ENCODE peak calls at places on chromosomes 5 and 9, in six cellular contexts. C, E, M, A, D and H are unnamed samples.

GRCh38 chr5:26828294-26828693 is 210.1 kb downstream of the CDH9 start:
- DNase-seq in C (no peak), E (no peak), M (no peak), A (no peak), D (no peak), H (no peak)

GRCh38 chr9:136411358-136411757 is 900 bp downstream of the PMPCA start:
- DNase-seq in C (no peak), E (no peak), M (no peak), A (no peak), D (no peak), H (no peak)

GRCh38 chr5:39543335-39543734 is 118.6 kb upstream of the DAB2 start:
- DNase-seq in C (no peak), E (no peak), M (no peak), A (no peak), D (no peak), H (no peak)

GRCh38 chr9:138118601-138119071 is 241.1 kb downstream of the CACNA1B start:
- DNase-seq in C (no peak), E (no peak), M (no peak), A (no peak), D (no peak), H (no peak)

GRCh38 chr9:1759009-1759408 is 256.1 kb upstream of the SMARCA2 start:
- DNase-seq in C (no peak), E (no peak), M (no peak), A (no peak), D (no peak), H (no peak)

GRCh38 chr9:137373611-137373980 is 49.4 kb downstream of the EXD3 start:
- DNase-seq in C (no peak), E (no peak), M (no peak), A (no peak), D (no peak), H (no peak)

GRCh38 chr5:92002875-92003274 is 619.8 kb upstream of the ARRDC3 start:
- DNase-seq in C (no peak), E (no peak), M (peak), A (no peak), D (peak), H (no peak)

GRCh38 chr9:7910426-7911015 is 110.9 kb upstream of the DMAC1 start:
- DNase-seq in C (no peak), E (peak), M (no peak), A (no peak), D (no peak), H (no peak)

GRCh38 chr9:113519401-113520108 is 56.0 kb downstream of the RGS3 start:
- DNase-seq in C (peak), E (no peak), M (no peak), A (no peak), D (peak), H (no peak)

GRCh38 chr5:81389015-81389414 is 4.9 kb downstream of the ACOT12 start:
- DNase-seq in C (no peak), E (no peak), M (no peak), A (no peak), D (no peak), H (no peak)

GRCh38 chr9:76452839-76453238 is 6.1 kb upstream of the GCNT1 start:
- DNase-seq in C (no peak), E (no peak), M (peak), A (no peak), D (no peak), H (no peak)

GRCh38 chr9:16341176-16341575 is 529.3 kb downstream of the BNC2 start:
- DNase-seq in C (no peak), E (no peak), M (peak), A (no peak), D (peak), H (no peak)

GRCh38 chr5:150710165-150710564 is 9.3 kb upstream of the RBM22 start:
- DNase-seq in C (peak), E (no peak), M (no peak), A (no peak), D (no peak), H (no peak)

GRCh38 chr9:4663956-4664355 is 1.9 kb downstream of the PLPP6 start:
- DNase-seq in C (no peak), E (no peak), M (no peak), A (no peak), D (no peak), H (no peak)

GRCh38 chr5:143837306-143837848 is 25.4 kb downstream of the HMHB1 start:
- DNase-seq in C (no peak), E (no peak), M (peak), A (peak), D (peak), H (peak)

GRCh38 chr5:113271753-113272454 is 162.9 kb downstream of the TSSK1B start:
- DNase-seq in C (no peak), E (no peak), M (no peak), A (no peak), D (no peak), H (no peak)

GRCh38 chr5:136174021-136174659 is 18.8 kb downstream of the SMIM32 start:
- DNase-seq in C (no peak), E (no peak), M (peak), A (peak), D (peak), H (peak)

GRCh38 chr9:115118471-115119156 is 657 bp upstream of the TNC start:
- DNase-seq in C (peak), E (peak), M (peak), A (peak), D (peak), H (peak)

GRCh38 chr9:133340256-133340655 is 4.3 kb upstream of the SURF6 start:
- DNase-seq in C (no peak), E (no peak), M (no peak), A (no peak), D (no peak), H (no peak)

GRCh38 chr9:114027159-114027895 is 50.8 kb downstream of the AMBP start:
- DNase-seq in C (no peak), E (no peak), M (no peak), A (no peak), D (no peak), H (no peak)

GRCh38 chr5:139784488-139784887 is 11.1 kb upstream of the PSD2 start:
- DNase-seq in C (no peak), E (no peak), M (no peak), A (no peak), D (no peak), H (no peak)

GRCh38 chr5:82364497-82364896 is 86.3 kb upstream of the RPS23 start:
- DNase-seq in C (peak), E (no peak), M (peak), A (no peak), D (no peak), H (no peak)

GRCh38 chr5:119341452-119342349 is 14.1 kb upstream of the TNFAIP8 start:
- DNase-seq in C (no peak), E (no peak), M (no peak), A (no peak), D (no peak), H (no peak)

GRCh38 chr5:160968480-160968879 is 116.5 kb upstream of the ATP10B start:
- DNase-seq in C (no peak), E (no peak), M (no peak), A (no peak), D (no peak), H (no peak)

GRCh38 chr9:2337602-2338001 is 284.0 kb upstream of the VLDLR start:
- DNase-seq in C (no peak), E (peak), M (no peak), A (no peak), D (no peak), H (no peak)

GRCh38 chr5:17113174-17113941 is 104.1 kb upstream of the BASP1 start:
- DNase-seq in C (peak), E (no peak), M (peak), A (peak), D (peak), H (no peak)

GRCh38 chr9:92147030-92147853 is 32.0 kb upstream of the SPTLC1 start:
- DNase-seq in C (peak), E (peak), M (peak), A (peak), D (peak), H (peak)

GRCh38 chr5:141508808-141509611 is 20.1 kb downstream of the PCDHGC5 start:
- DNase-seq in C (no peak), E (peak), M (peak), A (peak), D (peak), H (peak)

GRCh38 chr9:77841739-77842386 is 189.7 kb downstream of the GNAQ start:
- DNase-seq in C (no peak), E (no peak), M (no peak), A (no peak), D (no peak), H (no peak)
- TF ChIP-seq CTCF in C (no peak), E (peak), M (peak), A (peak), D (peak), H (no peak)

GRCh38 chr9:99167694-99168093 is 54.0 kb downstream of the ALG2 start:
- DNase-seq in C (no peak), E (no peak), M (no peak), A (no peak), D (no peak), H (no peak)

GRCh38 chr9:99172129-99173091 is 49.3 kb downstream of the ALG2 start:
- DNase-seq in C (no peak), E (no peak), M (no peak), A (no peak), D (no peak), H (no peak)

GRCh38 chr9:99169086-99169485 is 52.7 kb downstream of the ALG2 start:
- DNase-seq in C (no peak), E (no peak), M (no peak), A (no peak), D (no peak), H (no peak)

GRCh38 chr9:99171225-99172128 is 50.3 kb downstream of the ALG2 start:
- DNase-seq in C (no peak), E (no peak), M (no peak), A (no peak), D (no peak), H (no peak)

GRCh38 chr9:99169982-99170761 is 51.6 kb downstream of the ALG2 start:
- DNase-seq in C (no peak), E (no peak), M (no peak), A (no peak), D (no peak), H (no peak)
- TF ChIP-seq CTCF in C (no peak), E (no peak), M (no peak), A (no peak), D (no peak), H (no peak)

DNA sequence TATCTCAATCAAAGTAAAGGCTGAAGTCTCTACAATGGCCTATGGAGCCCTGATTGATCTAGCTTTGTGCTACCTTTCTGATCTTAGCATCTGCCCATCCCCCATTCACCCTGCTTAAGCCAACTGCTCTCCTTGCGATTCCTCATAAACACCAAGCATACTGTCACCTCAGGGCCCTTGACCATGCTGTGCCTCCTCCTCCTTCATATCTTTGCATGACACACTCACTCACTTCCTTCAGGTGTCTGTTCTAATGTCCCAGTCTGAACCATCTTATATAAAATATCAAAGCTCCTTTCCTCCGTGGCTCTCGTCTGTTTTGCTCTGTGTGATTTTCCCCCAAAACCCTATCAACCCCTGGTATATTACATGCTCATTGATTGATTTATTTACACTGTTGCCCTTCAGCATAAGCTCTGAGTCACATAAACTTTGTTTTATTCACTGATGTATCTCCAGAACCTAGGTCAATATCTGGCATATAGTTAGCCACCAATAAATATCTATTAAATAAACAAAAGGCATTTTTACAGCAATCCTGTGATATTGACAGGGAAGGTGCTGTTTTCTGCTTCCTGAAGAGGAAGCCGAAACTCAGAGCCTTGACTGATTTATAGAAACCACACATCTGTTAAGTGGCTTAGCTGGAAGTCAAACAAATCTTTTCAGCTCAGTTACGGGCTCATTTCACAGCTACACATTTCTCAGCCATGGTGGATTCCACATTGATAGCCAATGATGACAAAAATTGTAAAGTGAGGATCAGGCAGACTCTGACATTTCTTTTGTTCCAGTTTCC is 103.6 kb downstream of the BOD1 start:
- DNase-seq in C (no peak), E (no peak), M (no peak), A (no peak), D (no peak), H (no peak)
- TF ChIP-seq CTCF in C (no peak), E (no peak), M (no peak), A (no peak), D (no peak), H (no peak)

GRCh38 chr5:147782053-147783028 is at the start of gene JAKMIP2:
- DNase-seq in C (no peak), E (peak), M (peak), A (no peak), D (no peak), H (peak)
- TF ChIP-seq CTCF in C (no peak), E (no peak), M (no peak), A (no peak), D (no peak), H (no peak)

GRCh38 chr5:55507574-55507973 is 27.2 kb downstream of the PLPP1 start:
- DNase-seq in C (no peak), E (no peak), M (no peak), A (no peak), D (no peak), H (no peak)

GRCh38 chr5:55510523-55510880 is 24.3 kb downstream of the PLPP1 start:
- DNase-seq in C (no peak), E (no peak), M (no peak), A (no peak), D (no peak), H (no peak)

GRCh38 chr5:55509768-55510522 is 24.8 kb downstream of the PLPP1 start:
- DNase-seq in C (no peak), E (no peak), M (no peak), A (no peak), D (no peak), H (no peak)

GRCh38 chr5:55509097-55509496 is 25.7 kb downstream of the PLPP1 start:
- DNase-seq in C (no peak), E (no peak), M (no peak), A (no peak), D (no peak), H (no peak)

DNA sequence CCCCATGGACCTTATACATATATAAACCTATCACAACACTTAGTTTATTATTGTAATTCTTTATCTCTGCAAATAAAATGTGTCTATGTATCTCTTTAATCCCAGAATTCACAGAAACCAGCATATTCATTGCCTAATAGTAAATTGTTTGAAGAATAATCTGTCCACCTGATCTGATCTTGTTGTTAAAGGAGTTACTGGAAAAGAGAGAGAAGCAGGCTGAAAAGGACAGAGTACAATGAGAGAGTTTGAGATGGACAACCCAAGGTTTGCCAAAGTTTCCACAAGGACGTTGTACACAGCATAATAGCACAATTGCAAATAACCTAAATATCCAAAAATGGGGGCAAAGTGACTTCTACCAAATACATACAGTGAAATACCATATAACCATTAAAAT is 23.8 kb downstream of the PLPP1 start:
- DNase-seq in C (no peak), E (no peak), M (no peak), A (no peak), D (no peak), H (no peak)
- TF ChIP-seq CTCF in C (no peak), E (no peak), M (no peak), A (no peak), D (no peak), H (no peak)

GRCh38 chr5:54844905-54845566 is 140.4 kb downstream of the ESM1 start:
- DNase-seq in C (no peak), E (no peak), M (peak), A (no peak), D (peak), H (peak)
- TF ChIP-seq CTCF in C (peak), E (peak), M (peak), A (peak), D (peak), H (no peak)

GRCh38 chr5:103375356-103375755 is 116.8 kb downstream of the MACIR start:
- DNase-seq in C (peak), E (no peak), M (peak), A (peak), D (peak), H (no peak)
- TF ChIP-seq CTCF in C (peak), E (no peak), M (peak), A (no peak), D (no peak), H (no peak)

DNA sequence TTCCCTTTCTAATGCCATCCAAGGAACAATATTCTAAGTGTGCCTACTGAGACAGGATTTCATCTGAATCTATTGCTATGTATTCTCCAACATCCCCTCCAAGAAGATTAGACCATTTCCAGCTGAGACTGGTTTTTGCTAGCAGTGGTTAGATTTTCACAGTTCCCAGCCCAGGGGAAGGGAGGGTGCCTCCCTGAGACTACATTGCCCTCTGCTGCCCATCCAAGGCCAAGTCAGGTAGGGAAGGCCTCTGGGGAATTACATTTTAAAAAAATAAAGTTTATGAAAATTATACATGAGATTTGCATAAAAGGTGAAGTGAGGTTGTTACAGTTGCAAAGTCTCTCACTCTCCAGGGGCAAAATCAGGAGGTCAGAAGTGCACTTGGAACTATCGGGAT is 28.0 kb upstream of the SYK start:
- DNase-seq in C (peak), E (no peak), M (no peak), A (no peak), D (no peak), H (no peak)
- TF ChIP-seq CTCF in C (peak), E (peak), M (peak), A (no peak), D (peak), H (peak)

GRCh38 chr9:18896004-18896403 is 137.0 kb downstream of the SAXO1 start:
- DNase-seq in C (no peak), E (no peak), M (no peak), A (no peak), D (no peak), H (no peak)

GRCh38 chr9:18890372-18890771 is 142.6 kb downstream of the SAXO1 start:
- DNase-seq in C (no peak), E (no peak), M (peak), A (peak), D (no peak), H (no peak)

GRCh38 chr9:18891946-18892670 is 140.9 kb downstream of the SAXO1 start:
- DNase-seq in C (no peak), E (no peak), M (no peak), A (no peak), D (no peak), H (no peak)

GRCh38 chr9:18893491-18893890 is 139.5 kb downstream of the SAXO1 start:
- DNase-seq in C (no peak), E (no peak), M (no peak), A (no peak), D (no peak), H (no peak)

DNA sequence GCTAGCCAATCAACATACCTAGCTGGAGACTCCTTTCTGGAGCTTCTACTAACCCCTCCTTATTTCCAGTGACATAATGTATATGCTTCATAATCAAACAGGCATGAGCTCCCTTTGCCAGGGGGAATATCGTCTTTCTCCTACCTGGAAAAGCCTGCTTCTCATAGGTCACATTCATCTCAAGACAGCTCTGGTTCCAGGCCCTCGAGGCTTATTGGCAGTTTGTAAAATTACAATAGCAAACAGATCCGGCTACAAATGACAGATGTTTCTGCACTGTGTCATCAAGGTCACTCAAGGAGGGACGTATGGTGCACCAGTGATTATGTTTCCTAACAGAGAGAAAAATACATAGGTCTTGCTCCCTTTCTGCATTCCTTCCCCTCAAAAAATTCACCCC is 140.0 kb downstream of the SAXO1 start:
- DNase-seq in C (no peak), E (no peak), M (no peak), A (no peak), D (no peak), H (no peak)
- TF ChIP-seq CTCF in C (no peak), E (no peak), M (no peak), A (no peak), D (no peak), H (no peak)

GRCh38 chr5:126100767-126101166 is 322.4 kb upstream of the GRAMD2B start:
- DNase-seq in C (no peak), E (no peak), M (no peak), A (no peak), D (no peak), H (no peak)
- TF ChIP-seq CTCF in C (no peak), E (peak), M (peak), A (peak), D (peak), H (peak)